ENCODE peak calls at places on chromosome 11, in five cellular contexts. R, G, X, O and Z are unnamed samples.

GRCh38 chr11:112087212-112087611 is 539 bp downstream of the SDHD start:
- DNase-seq in X (peak; percentile 11), O (no peak), G (peak; percentile 25), R (no peak), Z (no peak)

GRCh38 chr11:69562302-69562701 is 78.7 kb upstream of the CCND1 start:
- DNase-seq in G (no peak), R (no peak), O (no peak), X (no peak), Z (no peak)

GRCh38 chr11:99020324-99021225 is at the start of gene CNTN5:
- DNase-seq in O (peak; percentile 16), R (no peak), G (peak; percentile 62), X (peak; percentile 9), Z (no peak)

GRCh38 chr11:71153005-71153395 is 99.4 kb downstream of the SHANK2 start:
- DNase-seq in X (no peak), O (peak; percentile 47), G (no peak), R (no peak), Z (peak; percentile 90)

GRCh38 chr11:125201525-125202121 is 37.1 kb downstream of the PKNOX2 start:
- DNase-seq in O (peak; percentile 14), X (no peak), G (no peak), R (peak; percentile 64), Z (no peak)

GRCh38 chr11:131561486-131561885 is 191.1 kb downstream of the NTM start:
- DNase-seq in X (no peak), G (no peak), R (no peak), O (no peak), Z (no peak)

GRCh38 chr11:1755344-1756023 is 5.1 kb upstream of the IFITM10 start:
- DNase-seq in G (no peak), X (no peak), O (no peak), R (peak; percentile 48), Z (peak; percentile 89)

GRCh38 chr11:13761250-13761649 is 92.8 kb downstream of the FAR1 start:
- DNase-seq in X (no peak), O (no peak), R (no peak), G (no peak), Z (no peak)

GRCh38 chr11:131894615-131895544 is 524.5 kb downstream of the NTM start:
- DNase-seq in G (no peak), X (no peak), R (no peak), O (no peak), Z (no peak)

GRCh38 chr11:62148271-62148980 is 24.6 kb downstream of the INCENP start:
- DNase-seq in R (no peak), X (no peak), O (no peak), G (no peak), Z (no peak)

GRCh38 chr11:9399466-9399865 is 15.0 kb downstream of the IPO7 start:
- DNase-seq in X (no peak), O (no peak), G (no peak), R (no peak), Z (peak; percentile 65)

GRCh38 chr11:73792584-73792983 is 4.9 kb downstream of the MRPL48 start:
- DNase-seq in O (no peak), X (no peak), G (no peak), R (no peak), Z (no peak)

GRCh38 chr11:116461789-116462188 is 311.0 kb downstream of the BUD13 start:
- DNase-seq in G (no peak), O (no peak), R (no peak), X (no peak), Z (no peak)

GRCh38 chr11:102546923-102547471 is 16.4 kb upstream of the MMP7 start:
- DNase-seq in G (no peak), R (no peak), O (no peak), X (peak; percentile 81), Z (no peak)

GRCh38 chr11:18704045-18704645 is 5.6 kb downstream of the TMEM86A start:
- DNase-seq in O (no peak), R (no peak), X (no peak), G (no peak), Z (peak; percentile 66)

GRCh38 chr11:61065955-61066638 is 36.2 kb upstream of the CD5 start:
- DNase-seq in G (no peak), O (no peak), X (peak; percentile 65), R (no peak), Z (no peak)

GRCh38 chr11:132106336-132106982 is 736.0 kb downstream of the NTM start:
- DNase-seq in O (no peak), G (no peak), X (no peak), R (no peak), Z (no peak)

GRCh38 chr11:35588627-35589026 is 29.6 kb upstream of the FJX1 start:
- DNase-seq in R (no peak), O (no peak), X (no peak), G (no peak), Z (no peak)

GRCh38 chr11:30192620-30193019 is 38.2 kb upstream of the FSHB start:
- DNase-seq in X (no peak), G (no peak), O (no peak), R (no peak), Z (no peak)

GRCh38 chr11:120215634-120216033 is 4.8 kb downstream of the OAF start:
- DNase-seq in X (no peak), R (no peak), O (no peak), G (no peak), Z (peak; percentile 98)

GRCh38 chr11:7612661-7613393 is 60.5 kb downstream of the CYB5R2 start:
- DNase-seq in O (peak; percentile 26), R (no peak), G (no peak), X (peak; percentile 9), Z (no peak)

GRCh38 chr11:5712507-5712906 is 22.9 kb downstream of the TRIM22 start:
- DNase-seq in R (no peak), X (peak; percentile 31), G (no peak), O (no peak), Z (no peak)

GRCh38 chr11:132496341-132496740 is 1036.0 kb downstream of the OPCML start:
- DNase-seq in R (no peak), X (no peak), G (no peak), O (peak; percentile 12), Z (peak; percentile 1)

GRCh38 chr11:61752117-61752924 is at the start of gene MYRF:
- DNase-seq in G (peak; percentile 73), X (peak; percentile 26), R (peak; percentile 19), O (no peak), Z (peak; percentile 99)

GRCh38 chr11:23509023-23509422 is 648.7 kb upstream of the CCDC179 start:
- DNase-seq in R (no peak), O (peak; percentile 86), X (no peak), G (no peak), Z (no peak)

GRCh38 chr11:1472180-1473005 is 14.2 kb downstream of the MOB2 start:
- DNase-seq in R (no peak), G (no peak), X (no peak), O (no peak), Z (peak; percentile 85)

GRCh38 chr11:106086850-106087249 is 9.4 kb downstream of the AASDHPPT start:
- DNase-seq in O (no peak), G (no peak), R (no peak), X (no peak), Z (no peak)

GRCh38 chr11:8234425-8234821 is 29.3 kb downstream of the LMO1 start:
- DNase-seq in O (no peak), G (no peak), X (no peak), R (no peak), Z (peak; percentile 29)

GRCh38 chr11:7896026-7896785 is 34.9 kb downstream of the OR10A6 start:
- DNase-seq in G (no peak), X (no peak), O (no peak), R (no peak), Z (no peak)

GRCh38 chr11:63892233-63892632 is 24.7 kb downstream of the RCOR2 start:
- DNase-seq in X (peak; percentile 20), G (no peak), O (no peak), R (no peak), Z (no peak)

GRCh38 chr11:1645357-1645821 is 15.8 kb downstream of the KRTAP5-5 start:
- DNase-seq in G (no peak), X (no peak), R (no peak), O (no peak), Z (peak; percentile 84)

GRCh38 chr11:494761-495536 is 12.1 kb downstream of the RNH1 start:
- DNase-seq in R (no peak), G (no peak), O (no peak), X (no peak), Z (peak; percentile 88)

GRCh38 chr11:88421530-88421929 is 84.0 kb upstream of the CTSC start:
- DNase-seq in G (peak; percentile 66), R (no peak), O (no peak), X (peak; percentile 72), Z (no peak)

GRCh38 chr11:32438883-32439487 is 3.6 kb upstream of the WT1 start:
- DNase-seq in O (no peak), R (no peak), X (no peak), G (peak; percentile 62), Z (no peak)
- H3K4me3 ChIP-seq in O (peak overlapping the region; percentile 60), R (no peak overlapping the region), X (no peak overlapping the region), G (peak overlapping the region; percentile 20), Z (no peak overlapping the region)

GRCh38 chr11:109845437-109845836 is 247.8 kb upstream of the ZC3H12C start:
- DNase-seq in X (no peak), G (peak; percentile 95), O (no peak), R (no peak), Z (no peak)
- H3K4me3 ChIP-seq in X (no peak overlapping the region), G (no peak overlapping the region), O (no peak overlapping the region), R (no peak overlapping the region), Z (no peak overlapping the region)

DNA sequence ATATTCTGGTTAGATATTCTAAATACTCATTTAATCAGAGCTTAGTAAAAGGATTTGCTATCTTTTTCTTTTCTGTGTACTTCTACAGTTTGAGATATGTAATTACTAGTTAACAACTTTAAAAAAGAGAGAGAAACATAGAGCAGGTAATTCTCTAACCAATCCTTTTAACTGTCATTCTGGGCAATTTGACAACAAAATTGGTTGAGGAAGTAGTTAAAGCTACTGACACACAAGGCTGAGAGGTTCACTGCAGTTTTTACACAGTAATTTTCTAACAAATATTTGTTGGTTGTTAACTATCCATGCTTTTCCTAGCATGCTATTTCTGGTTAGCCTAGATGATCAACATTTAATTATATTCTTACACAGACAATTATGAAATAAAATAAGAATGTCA is 3.6 kb downstream of the SOX6 start:
- DNase-seq in X (no peak), G (peak; percentile 58), R (no peak), O (no peak), Z (no peak)
- H3K4me3 ChIP-seq in X (no peak overlapping the region), G (no peak overlapping the region), R (no peak overlapping the region), O (no peak overlapping the region), Z (no peak overlapping the region)

DNA sequence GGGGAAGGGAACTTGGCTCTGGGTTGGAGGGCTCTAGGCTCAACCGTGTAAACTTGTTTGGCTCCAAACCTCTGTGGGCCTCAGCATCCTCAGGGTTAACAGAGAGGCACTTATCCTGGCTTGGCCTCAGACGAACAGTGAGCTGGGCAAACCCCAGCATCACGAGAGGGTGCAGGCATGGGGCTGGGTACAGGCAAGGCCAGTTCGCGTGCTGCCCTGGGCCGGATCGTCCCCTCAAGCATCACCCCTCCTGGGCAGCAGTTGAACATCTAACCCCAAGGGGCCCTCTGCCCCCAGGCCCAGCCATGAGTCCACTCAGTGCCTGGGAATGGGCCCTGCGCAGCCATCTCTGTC is 1.9 kb downstream of the EHBP1L1 start:
- DNase-seq in X (no peak), G (no peak), R (no peak), O (no peak), Z (peak; percentile 94)
- H3K4me3 ChIP-seq in X (peak overlapping the region; percentile 98), G (no peak overlapping the region), R (peak overlapping the region; percentile 74), O (no peak overlapping the region), Z (peak overlapping the region; percentile 77)

GRCh38 chr11:4025957-4026324 is 68.7 kb upstream of the RRM1 start:
- DNase-seq in X (no peak), R (no peak), G (peak; percentile 47), O (no peak), Z (no peak)
- H3K4me3 ChIP-seq in X (no peak overlapping the region), R (no peak overlapping the region), G (no peak overlapping the region), O (no peak overlapping the region), Z (no peak overlapping the region)

GRCh38 chr11:118911880-118912741 is 13.6 kb downstream of the BCL9L start:
- DNase-seq in O (peak; percentile 82), G (peak; percentile 94), X (peak; percentile 49), R (peak; percentile 86), Z (peak; percentile 94)
- H3K4me3 ChIP-seq in O (no peak overlapping the region), G (no peak overlapping the region), X (peak overlapping the region; percentile 5), R (no peak overlapping the region), Z (peak overlapping the region; percentile 57)